ENCODE peak calls at places on chromosome 18, in six cellular contexts. F is fibroblast of villous mesenchyme; D is CD8-positive, alpha-beta memory T cell; K is esophagus squamous epithelium; J is WERI-Rb-1; E is mesendoderm. H is an unnamed sample.

GRCh38 chr18:12645751-12646203 is 12.1 kb downstream of the SPIRE1 start:
- DNase-seq in F (peak; percentile 56), D (no peak), K (no peak), J (peak; percentile 26), E (no peak), H (no peak)

GRCh38 chr18:49613141-49613641 is 51.3 kb downstream of the LIPG start:
- DNase-seq in F (no peak), D (no peak), K (no peak), J (no peak), E (peak; percentile 95), H (no peak)

GRCh38 chr18:40109251-40110049 is 1845.6 kb upstream of the PIK3C3 start:
- DNase-seq in F (no peak), D (no peak), K (no peak), J (no peak), E (peak; percentile 42), H (no peak)

GRCh38 chr18:710418-711300 is 1.8 kb downstream of the ENOSF1 start:
- DNase-seq in F (no peak), D (no peak), K (no peak), J (no peak), E (no peak), H (no peak)

GRCh38 chr18:23719634-23720201 is 30.5 kb downstream of the LAMA3 start:
- DNase-seq in F (peak; percentile 98), D (no peak), K (no peak), J (peak; percentile 46), E (peak; percentile 98), H (no peak)

GRCh38 chr18:2881490-2882195 is 34.8 kb downstream of the EMILIN2 start:
- DNase-seq in F (peak; percentile 88), D (no peak), K (no peak), J (no peak), E (no peak), H (peak; percentile 88)

GRCh38 chr18:41391616-41392610 is 563.1 kb upstream of the PIK3C3 start:
- DNase-seq in F (peak; percentile 28), D (no peak), K (no peak), J (peak; percentile 73), E (peak; percentile 79), H (no peak)

GRCh38 chr18:13530879-13531387 is 195.4 kb downstream of the FAM210A start:
- DNase-seq in F (peak; percentile 41), D (no peak), K (no peak), J (peak; percentile 53), E (peak; percentile 59), H (peak; percentile 64)

GRCh38 chr18:22558945-22559385 is 141.2 kb upstream of the CTAGE1 start:
- DNase-seq in F (peak; percentile 83), D (no peak), K (no peak), J (no peak), E (peak; percentile 44), H (no peak)

GRCh38 chr18:70024829-70025228 is 77.2 kb upstream of the CD226 start:
- DNase-seq in F (no peak), D (no peak), K (no peak), J (no peak), E (no peak), H (no peak)

GRCh38 chr18:76821875-76822509 is 365 bp upstream of the ZNF236 start:
- DNase-seq in F (peak; percentile 55), D (peak; percentile 71), K (no peak), J (peak; percentile 55), E (peak; percentile 48), H (no peak)

GRCh38 chr18:63511285-63511684 is 30.9 kb upstream of the SERPINB12 start:
- DNase-seq in F (peak; percentile 54), D (no peak), K (no peak), J (peak; percentile 60), E (peak; percentile 92), H (no peak)

DNA sequence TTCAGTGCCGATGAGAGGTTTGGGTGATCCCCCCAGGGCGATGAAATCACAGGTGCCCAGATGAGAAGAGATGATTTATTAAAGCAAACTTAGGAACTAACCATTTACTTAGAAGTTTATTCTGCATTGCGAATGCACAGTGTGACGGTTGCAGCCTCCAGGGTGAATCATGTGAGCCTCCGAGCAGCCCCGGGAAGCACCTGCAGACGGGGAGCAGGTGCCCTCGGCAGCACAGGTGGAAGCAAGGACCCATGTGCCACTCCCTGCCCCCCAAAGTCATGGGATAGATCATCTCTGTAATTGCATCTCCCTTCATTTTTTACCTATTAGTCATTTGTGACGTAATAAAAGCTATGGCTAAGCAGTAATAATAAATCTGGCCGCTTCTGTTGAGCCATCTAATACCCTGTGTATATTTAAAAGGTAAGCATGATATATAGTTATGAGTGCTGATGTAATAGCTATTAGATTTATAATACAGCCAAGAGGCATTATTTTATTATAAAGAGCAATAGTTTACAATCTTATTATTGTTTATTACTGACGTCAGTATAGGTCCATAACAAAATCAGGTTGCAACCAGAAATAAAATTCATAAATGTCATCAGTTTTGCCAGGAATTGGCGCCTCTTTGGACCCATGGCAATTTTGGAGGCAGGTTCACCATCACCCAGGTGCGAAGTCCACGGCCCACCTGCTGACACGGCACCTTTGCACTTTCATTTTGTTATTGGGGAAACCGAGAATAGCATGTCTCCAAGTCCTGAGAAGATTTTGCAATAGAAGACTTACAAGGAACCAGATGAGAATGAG is 97.1 kb downstream of the PTGR3 start:
- DNase-seq in F (peak; percentile 8), D (no peak), K (no peak), J (no peak), E (no peak), H (no peak)
- H3K4me3 ChIP-seq in F (no peak overlapping the region), D (no peak overlapping the region), K (no peak overlapping the region), J (no peak overlapping the region), E (no peak overlapping the region), H (no peak overlapping the region)

DNA sequence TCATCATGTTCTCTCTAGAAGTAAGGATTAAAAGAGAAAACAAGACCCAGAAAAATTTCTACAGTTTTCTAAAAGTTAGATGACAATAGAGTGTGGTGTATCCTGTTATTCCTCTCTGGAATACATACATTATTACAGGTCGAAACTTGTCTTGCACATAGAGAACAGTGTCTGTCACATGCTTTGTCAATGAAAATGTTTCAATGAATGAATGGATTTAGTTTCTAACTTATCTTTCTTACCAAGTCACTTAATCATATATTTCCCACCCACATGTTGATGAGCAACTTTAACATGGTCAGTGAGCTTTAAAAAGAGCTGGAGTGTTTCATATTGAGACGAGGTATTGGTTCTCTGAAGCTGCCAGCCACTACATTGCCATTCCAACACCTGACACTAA is 4.3 kb downstream of the DSG4 start:
- DNase-seq in F (no peak), D (no peak), K (no peak), J (no peak), E (no peak), H (no peak)
- H3K4me3 ChIP-seq in F (no peak overlapping the region), D (no peak overlapping the region), K (no peak overlapping the region), J (no peak overlapping the region), E (no peak overlapping the region), H (no peak overlapping the region)

GRCh38 chr18:59898609-59899297 is 1.0 kb upstream of the PMAIP1 start:
- DNase-seq in F (no peak), D (no peak), K (no peak), J (no peak), E (no peak), H (no peak)
- H3K4me3 ChIP-seq in F (peak overlapping the region; percentile 80), D (peak overlapping the region; percentile 72), K (peak overlapping the region; percentile 77), J (peak overlapping the region; percentile 87), E (peak overlapping the region; percentile 4), H (peak overlapping the region; percentile 64)

DNA sequence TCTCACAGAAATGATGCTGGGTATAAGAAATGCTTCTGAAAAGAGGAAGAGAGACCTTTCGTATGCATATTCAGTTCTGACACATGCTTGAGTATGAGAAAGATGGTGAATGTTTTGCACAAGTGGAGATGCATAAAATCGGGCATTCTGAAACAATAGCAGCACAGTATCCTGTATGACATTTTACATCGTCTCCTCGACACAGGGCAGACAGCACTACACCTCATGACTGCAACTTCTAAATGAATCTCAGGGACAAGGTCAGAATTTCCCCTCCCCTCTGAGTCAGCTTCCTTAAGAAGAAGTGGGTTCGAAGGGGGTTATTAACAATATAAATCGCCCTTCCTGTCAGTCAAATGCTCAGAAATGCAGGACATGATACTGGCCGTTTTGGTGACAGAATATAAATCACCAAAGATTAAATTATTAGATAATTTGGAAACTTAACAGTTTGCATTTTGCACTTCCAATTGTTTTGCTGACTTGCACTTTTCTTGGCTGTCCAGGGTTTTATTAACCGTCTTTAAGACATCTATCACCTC is 57.1 kb downstream of the TSHZ1 start:
- DNase-seq in F (no peak), D (no peak), K (no peak), J (no peak), E (no peak), H (no peak)
- H3K4me3 ChIP-seq in F (no peak overlapping the region), D (no peak overlapping the region), K (no peak overlapping the region), J (no peak overlapping the region), E (no peak overlapping the region), H (no peak overlapping the region)

GRCh38 chr18:36288689-36289088 is 8.8 kb upstream of the FHOD3 start:
- DNase-seq in F (no peak), D (no peak), K (no peak), J (no peak), E (no peak), H (no peak)
- H3K4me3 ChIP-seq in F (no peak overlapping the region), D (no peak overlapping the region), K (no peak overlapping the region), J (no peak overlapping the region), E (no peak overlapping the region), H (no peak overlapping the region)

GRCh38 chr18:8798996-8799395 is 93.6 kb downstream of the MTCL1 start:
- DNase-seq in F (peak; percentile 47), D (no peak), K (no peak), J (no peak), E (no peak), H (no peak)
- H3K4me3 ChIP-seq in F (no peak overlapping the region), D (no peak overlapping the region), K (no peak overlapping the region), J (no peak overlapping the region), E (no peak overlapping the region), H (no peak overlapping the region)

GRCh38 chr18:62436636-62437519 is 85.9 kb upstream of the ZCCHC2 start:
- DNase-seq in F (peak; percentile 85), D (no peak), K (no peak), J (peak; percentile 33), E (no peak), H (peak; percentile 93)
- H3K4me3 ChIP-seq in F (no peak overlapping the region), D (no peak overlapping the region), K (peak overlapping the region; percentile 9), J (no peak overlapping the region), E (no peak overlapping the region), H (no peak overlapping the region)

GRCh38 chr18:55351220-55351619 is 236.8 kb downstream of the TCF4 start:
- DNase-seq in F (peak; percentile 8), D (no peak), K (no peak), J (no peak), E (no peak), H (no peak)

GRCh38 chr18:55349685-55350084 is 238.3 kb downstream of the TCF4 start:
- DNase-seq in F (no peak), D (no peak), K (no peak), J (no peak), E (no peak), H (no peak)

GRCh38 chr18:55353806-55354205 is 234.2 kb downstream of the TCF4 start:
- DNase-seq in F (peak; percentile 62), D (no peak), K (no peak), J (no peak), E (no peak), H (no peak)

GRCh38 chr18:55353391-55353790 is 234.6 kb downstream of the TCF4 start:
- DNase-seq in F (no peak), D (no peak), K (no peak), J (no peak), E (no peak), H (no peak)

GRCh38 chr18:55351980-55352714 is 235.8 kb downstream of the TCF4 start:
- DNase-seq in F (peak; percentile 19), D (no peak), K (no peak), J (no peak), E (peak; percentile 80), H (no peak)
- H3K4me3 ChIP-seq in F (no peak overlapping the region), D (no peak overlapping the region), K (no peak overlapping the region), J (no peak overlapping the region), E (no peak overlapping the region), H (no peak overlapping the region)